ENCODE peak calls at places on chromosomes 7 and 10, in seven cellular contexts. G, Q, Z, N, S, H and F are unnamed samples.

GRCh38 chr7:149662591-149663095 is 110.7 kb downstream of the ZNF467 start:
- DNase-seq in H (peak; percentile 77), Z (peak; percentile 77), Q (peak; percentile 32), G (peak; percentile 67), S (peak; percentile 70), N (peak; percentile 72), F (peak; percentile 92)

GRCh38 chr10:93288679-93289634 is 193.2 kb downstream of the MYOF start:
- DNase-seq in N (peak; percentile 86), S (peak; percentile 87), G (peak; percentile 70), Z (peak; percentile 77), Q (peak; percentile 11), H (peak; percentile 89), F (peak; percentile 84)

GRCh38 chr7:85469446-85469970 is 282.7 kb upstream of the SEMA3D start:
- DNase-seq in H (no peak), Q (no peak), S (peak; percentile 44), N (peak; percentile 36), G (no peak), Z (no peak), F (no peak)

GRCh38 chr10:123057968-123058367 is 49.2 kb downstream of the ACADSB start:
- DNase-seq in S (no peak), Z (no peak), Q (no peak), H (no peak), G (no peak), N (no peak), F (no peak)

GRCh38 chr10:80186364-80187012 is 18.8 kb downstream of the ANXA11 start:
- DNase-seq in G (no peak), Z (no peak), H (no peak), S (no peak), N (peak; percentile 57), Q (no peak), F (no peak)

GRCh38 chr7:45564485-45564884 is 9.7 kb upstream of the ADCY1 start:
- DNase-seq in G (no peak), N (no peak), H (peak; percentile 66), S (no peak), Q (no peak), Z (no peak), F (no peak)

GRCh38 chr7:42745357-42746022 is 166.4 kb downstream of the C7orf25 start:
- DNase-seq in S (peak; percentile 38), N (peak; percentile 49), H (peak; percentile 31), Z (peak; percentile 28), G (no peak), Q (no peak), F (no peak)

GRCh38 chr7:37247881-37248280 is 200.8 kb downstream of the ELMO1 start:
- DNase-seq in Z (no peak), H (peak; percentile 35), S (peak; percentile 60), N (peak; percentile 38), Q (no peak), G (peak; percentile 3), F (peak; percentile 41)

GRCh38 chr7:17674956-17675300 is 265.4 kb downstream of the SNX13 start:
- DNase-seq in S (peak; percentile 10), H (no peak), Q (no peak), Z (no peak), N (no peak), G (peak; percentile 46), F (no peak)

GRCh38 chr10:88386204-88386877 is 196.8 kb downstream of the RNLS start:
- DNase-seq in N (peak; percentile 7), Q (no peak), Z (peak; percentile 64), G (peak; percentile 44), H (no peak), S (peak; percentile 53), F (no peak)

GRCh38 chr7:95404316-95404715 is 8.1 kb upstream of the PON3 start:
- DNase-seq in S (no peak), H (no peak), G (no peak), N (peak; percentile 45), Z (no peak), Q (no peak), F (no peak)

GRCh38 chr7:33965116-33965827 is 59.9 kb downstream of the BMPER start:
- DNase-seq in N (peak; percentile 32), Q (no peak), S (no peak), Z (no peak), H (no peak), G (no peak), F (no peak)

GRCh38 chr7:69657331-69657730 is 59.1 kb downstream of the AUTS2 start:
- DNase-seq in Z (no peak), N (no peak), S (no peak), H (no peak), Q (no peak), G (no peak), F (no peak)

GRCh38 chr7:155198901-155199845 is 98.5 kb upstream of the INSIG1 start:
- DNase-seq in Q (no peak), H (no peak), Z (no peak), N (peak; percentile 62), S (no peak), G (peak; percentile 70), F (no peak)

GRCh38 chr7:40579401-40579800 is 444.6 kb downstream of the SUGCT start:
- DNase-seq in H (no peak), Q (no peak), S (no peak), Z (no peak), G (peak; percentile 25), N (peak; percentile 40), F (no peak)

GRCh38 chr7:41996381-41997035 is 240.5 kb downstream of the GLI3 start:
- DNase-seq in N (peak; percentile 60), H (no peak), Z (no peak), S (no peak), G (peak; percentile 83), Q (no peak), F (no peak)

GRCh38 chr10:109993551-109993950 is 14.2 kb upstream of the ADD3 start:
- DNase-seq in N (no peak), Q (no peak), G (no peak), H (no peak), Z (no peak), S (no peak), F (no peak)

GRCh38 chr7:48832303-48832845 is 92.0 kb upstream of the CDC14C start:
- DNase-seq in G (no peak), H (no peak), S (no peak), Q (no peak), Z (no peak), N (no peak), F (no peak)

GRCh38 chr7:6725003-6725402 is 18.3 kb upstream of the ZNF12 start:
- DNase-seq in S (no peak), N (no peak), Z (no peak), H (no peak), G (no peak), Q (no peak), F (no peak)

GRCh38 chr7:76509931-76510877 is at the start of gene UPK3B:
- DNase-seq in N (peak; percentile 6), H (peak; percentile 34), Q (no peak), S (peak; percentile 26), Z (no peak), G (peak; percentile 15), F (no peak)

GRCh38 chr7:1567082-1567771 is 2.6 kb downstream of the PSMG3 start:
- DNase-seq in H (no peak), Q (no peak), G (no peak), S (no peak), N (peak; percentile 94), Z (peak; percentile 78), F (peak; percentile 84)

GRCh38 chr7:2530076-2530967 is 10.7 kb downstream of the LFNG start:
- DNase-seq in N (peak; percentile 60), Z (peak; percentile 67), H (no peak), G (no peak), Q (peak; percentile 59), S (no peak), F (no peak)

GRCh38 chr10:114538544-114538906 is 119.5 kb downstream of the ABLIM1 start:
- DNase-seq in N (no peak), S (no peak), G (no peak), Z (peak; percentile 90), H (no peak), Q (no peak), F (no peak)

GRCh38 chr10:5576780-5577472 is 52.2 kb downstream of the CALML3 start:
- DNase-seq in N (peak; percentile 9), S (no peak), Q (no peak), G (no peak), H (no peak), Z (no peak), F (no peak)

GRCh38 chr7:152733286-152733934 is 26.1 kb upstream of the ACTR3B start:
- DNase-seq in G (peak; percentile 26), H (no peak), N (no peak), S (peak; percentile 22), Z (no peak), Q (no peak), F (no peak)

GRCh38 chr7:57496395-57496794 is 46.4 kb downstream of the ZNF716 start:
- DNase-seq in S (no peak), H (no peak), Z (no peak), N (no peak), Q (no peak), G (no peak), F (no peak)
- H3K9me3 ChIP-seq in S (no peaks in the 10 kb centered on the region), H (no peaks in the 10 kb centered on the region), Z (no peaks in the 10 kb centered on the region), N (no peaks in the 10 kb centered on the region), Q (no peaks in the 10 kb centered on the region), G (peaks cover 57% of the 10 kb centered on the region), F (no peaks in the 10 kb centered on the region)

DNA sequence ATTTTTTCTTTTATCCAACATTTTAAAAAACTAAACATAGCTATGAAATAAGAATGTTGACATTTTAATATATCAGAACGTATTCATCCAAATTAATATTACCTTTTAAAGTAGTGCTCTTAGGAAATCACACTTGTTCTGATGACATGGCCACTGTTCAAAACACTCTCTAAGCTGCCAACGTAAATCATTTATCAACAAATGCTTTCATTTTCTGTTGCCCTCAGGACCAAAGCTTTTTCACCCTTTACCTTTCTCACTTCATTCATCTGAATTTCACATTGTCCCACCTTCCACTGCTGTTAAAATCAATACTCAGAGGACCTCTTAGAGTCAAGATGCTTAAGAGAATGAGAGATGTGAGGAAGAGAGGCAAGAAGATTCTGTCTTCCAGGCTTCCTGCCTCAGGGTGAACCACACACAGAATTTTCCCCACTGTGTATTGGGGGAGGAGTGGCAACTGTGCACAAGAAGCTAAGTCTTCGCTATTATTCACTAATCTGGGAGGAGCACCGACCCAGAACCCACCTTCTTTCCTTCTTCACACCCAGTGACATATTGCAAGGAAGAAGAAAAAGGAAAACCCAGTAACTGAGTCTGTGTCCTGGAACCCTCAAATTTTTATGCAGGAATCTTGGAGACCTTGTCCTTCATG is 21.0 kb downstream of the HIBADH start:
- DNase-seq in G (no peak), Q (no peak), H (no peak), Z (no peak), S (no peak), N (peak; percentile 38), F (no peak)
- H3K9me3 ChIP-seq in G (no peaks in the 10 kb centered on the region), Q (no peaks in the 10 kb centered on the region), H (no peaks in the 10 kb centered on the region), Z (no peaks in the 10 kb centered on the region), S (no peaks in the 10 kb centered on the region), N (no peaks in the 10 kb centered on the region), F (no peaks in the 10 kb centered on the region)

GRCh38 chr10:131747251-131747650 is 153.6 kb upstream of the PPP2R2D start:
- DNase-seq in Q (no peak), G (no peak), Z (no peak), S (no peak), H (no peak), N (no peak), F (no peak)
- H3K9me3 ChIP-seq in Q (no peaks in the 10 kb centered on the region), G (peaks cover 31% of the 10 kb centered on the region), Z (no peaks in the 10 kb centered on the region), S (no peaks in the 10 kb centered on the region), H (no peaks in the 10 kb centered on the region), N (no peaks in the 10 kb centered on the region), F (no peaks in the 10 kb centered on the region)

DNA sequence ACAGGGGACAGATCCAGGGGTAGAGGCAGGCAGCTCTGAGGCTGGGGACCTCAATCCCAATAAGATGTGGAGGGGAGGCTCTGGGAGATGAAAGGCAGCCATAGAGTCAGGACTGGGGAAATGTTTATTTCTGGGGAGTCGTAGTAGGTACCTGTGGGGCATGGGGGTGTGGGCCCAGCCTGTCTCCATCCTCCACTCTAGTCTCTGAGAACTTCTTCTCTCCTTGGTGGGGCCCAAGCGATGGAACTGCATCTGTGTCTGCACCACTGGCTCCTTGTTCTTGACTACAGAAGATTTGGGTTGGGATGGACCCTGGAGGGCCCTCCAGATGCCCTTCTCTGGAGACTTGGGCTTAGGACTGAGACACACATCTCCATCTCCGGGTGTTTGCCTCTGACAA is 953.9 kb upstream of the ZNF722 start:
- DNase-seq in G (no peak), S (no peak), Q (no peak), H (no peak), N (no peak), Z (no peak), F (no peak)
- H3K9me3 ChIP-seq in G (peaks cover 48% of the 10 kb centered on the region), S (peaks cover 19% of the 10 kb centered on the region), Q (no peaks in the 10 kb centered on the region), H (no peaks in the 10 kb centered on the region), N (no peaks in the 10 kb centered on the region), Z (no peaks in the 10 kb centered on the region), F (no peaks in the 10 kb centered on the region)